ENCODE peak calls at places on chromosomes 13 and 19, in eight cellular contexts. L, U, O, T, C, V, K and G are unnamed samples. For H3K4me1, the result is how much of the 10 kb centered on the place peaks cover.

GRCh38 chr19:31174948-31175347 is 174.3 kb downstream of the TSHZ3 start:
- DNase-seq in L (no peak), U (peak), O (no peak), T (no peak), C (no peak), V (no peak), K (no peak), G (no peak)

GRCh38 chr19:18135712-18136584 is 17.0 kb upstream of the PIK3R2 start:
- DNase-seq in L (peak), U (no peak), O (no peak), T (no peak), C (no peak), V (no peak), K (no peak), G (no peak)

GRCh38 chr13:113354831-113355610 is 8.9 kb downstream of the GRTP1 start:
- DNase-seq in L (no peak), U (no peak), O (no peak), T (no peak), C (no peak), V (no peak), K (no peak), G (no peak)

GRCh38 chr19:10113964-10114650 is 2.6 kb downstream of the P2RY11 start:
- DNase-seq in L (no peak), U (no peak), O (no peak), T (no peak), C (no peak), V (no peak), K (no peak), G (no peak)

GRCh38 chr13:99303863-99304521 is 3.2 kb downstream of the GPR183 start:
- DNase-seq in L (no peak), U (no peak), O (no peak), T (no peak), C (peak), V (no peak), K (no peak), G (no peak)

GRCh38 chr19:593505-593904 is 3.8 kb downstream of the HCN2 start:
- DNase-seq in L (no peak), U (no peak), O (no peak), T (no peak), C (no peak), V (no peak), K (no peak), G (no peak)

GRCh38 chr19:3506384-3507340 is 551 bp downstream of the FZR1 start:
- DNase-seq in L (no peak), U (peak), O (no peak), T (no peak), C (peak), V (peak), K (peak), G (peak)

GRCh38 chr13:27338816-27339215 is 68.2 kb downstream of the RASL11A start:
- DNase-seq in L (no peak), U (peak), O (no peak), T (no peak), C (no peak), V (no peak), K (no peak), G (no peak)

GRCh38 chr19:18386543-18387251 is 739 bp downstream of the GDF15 start:
- DNase-seq in L (no peak), U (no peak), O (no peak), T (peak), C (no peak), V (no peak), K (no peak), G (no peak)

GRCh38 chr13:106499905-106500304 is 35.6 kb downstream of the EFNB2 start:
- DNase-seq in L (no peak), U (no peak), O (no peak), T (no peak), C (no peak), V (no peak), K (no peak), G (no peak)

GRCh38 chr13:107251321-107251720 is 683.4 kb upstream of the ARGLU1 start:
- DNase-seq in L (no peak), U (no peak), O (no peak), T (no peak), C (no peak), V (no peak), K (no peak), G (no peak)

GRCh38 chr13:45674908-45675307 is 27.2 kb upstream of the CBY2 start:
- DNase-seq in L (no peak), U (peak), O (peak), T (no peak), C (no peak), V (no peak), K (peak), G (no peak)

GRCh38 chr13:114059428-114059827 is 73.0 kb downstream of the RASA3 start:
- DNase-seq in L (no peak), U (no peak), O (no peak), T (no peak), C (no peak), V (no peak), K (no peak), G (no peak)

GRCh38 chr13:112709825-112710783 is 20.3 kb downstream of the ATP11A start:
- DNase-seq in L (peak), U (no peak), O (no peak), T (no peak), C (peak), V (no peak), K (no peak), G (no peak)

GRCh38 chr13:110244096-110244830 is 62.7 kb downstream of the COL4A1 start:
- DNase-seq in L (no peak), U (no peak), O (no peak), T (no peak), C (no peak), V (no peak), K (no peak), G (no peak)

GRCh38 chr13:110244926-110245325 is 62.0 kb downstream of the COL4A1 start:
- DNase-seq in L (no peak), U (no peak), O (no peak), T (no peak), C (no peak), V (no peak), K (no peak), G (no peak)

GRCh38 chr13:110242615-110243014 is 64.3 kb downstream of the COL4A1 start:
- DNase-seq in L (no peak), U (no peak), O (no peak), T (no peak), C (no peak), V (no peak), K (no peak), G (no peak)

GRCh38 chr13:110246530-110246929 is 60.4 kb downstream of the COL4A1 start:
- DNase-seq in L (no peak), U (no peak), O (no peak), T (no peak), C (no peak), V (no peak), K (no peak), G (no peak)

GRCh38 chr13:110245421-110245899 is 61.5 kb downstream of the COL4A1 start:
- DNase-seq in L (no peak), U (no peak), O (no peak), T (no peak), C (no peak), V (no peak), K (no peak), G (no peak)
- H3K27ac ChIP-seq in L (no peak), U (no peak), O (no peak), T (peak), C (peak), V (peak), K (no peak), G (peak)

DNA sequence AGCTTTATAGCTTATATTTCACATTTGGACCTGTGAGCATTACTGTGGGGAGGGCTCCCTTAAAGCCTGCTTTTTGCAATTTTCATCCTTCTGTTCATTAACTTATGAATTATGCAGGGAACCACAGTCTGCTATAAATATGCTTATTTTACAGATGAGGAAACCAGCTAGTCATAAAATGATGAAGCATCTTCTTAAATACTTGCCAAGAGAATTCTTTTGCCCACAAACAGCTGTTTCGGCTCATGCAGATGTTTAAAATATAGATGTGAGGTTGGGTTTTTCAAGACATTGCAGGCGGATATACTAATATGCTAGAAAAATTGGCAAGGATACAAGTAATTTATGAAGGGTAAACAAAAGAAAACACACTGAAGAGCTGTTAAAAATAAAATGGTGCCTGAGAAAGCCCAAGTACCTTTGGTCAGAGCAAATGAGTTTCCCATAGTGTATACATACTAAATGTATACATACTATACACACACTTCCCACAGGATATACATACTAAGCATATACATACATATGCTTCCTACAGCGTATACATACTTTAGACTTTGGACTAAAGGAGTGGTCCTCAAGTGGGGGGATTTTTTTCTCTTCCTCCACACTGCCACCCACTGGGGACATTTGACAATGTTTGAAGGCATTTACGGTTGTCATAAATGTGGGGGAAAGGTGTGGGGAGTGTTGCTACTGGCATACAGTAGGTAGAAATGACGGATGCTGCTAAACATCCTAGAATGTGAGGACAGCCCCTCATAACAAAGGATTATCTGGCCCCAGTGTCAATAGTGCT is 164.9 kb upstream of the CSNK1A1L start:
- DNase-seq in L (no peak), U (no peak), O (no peak), T (no peak), C (no peak), V (no peak), K (no peak), G (no peak)
- H3K4me1 ChIP-seq in L (under half), U (under half), O (under half), T (under half), C (under half), V (under half), K (under half), G (under half)

DNA sequence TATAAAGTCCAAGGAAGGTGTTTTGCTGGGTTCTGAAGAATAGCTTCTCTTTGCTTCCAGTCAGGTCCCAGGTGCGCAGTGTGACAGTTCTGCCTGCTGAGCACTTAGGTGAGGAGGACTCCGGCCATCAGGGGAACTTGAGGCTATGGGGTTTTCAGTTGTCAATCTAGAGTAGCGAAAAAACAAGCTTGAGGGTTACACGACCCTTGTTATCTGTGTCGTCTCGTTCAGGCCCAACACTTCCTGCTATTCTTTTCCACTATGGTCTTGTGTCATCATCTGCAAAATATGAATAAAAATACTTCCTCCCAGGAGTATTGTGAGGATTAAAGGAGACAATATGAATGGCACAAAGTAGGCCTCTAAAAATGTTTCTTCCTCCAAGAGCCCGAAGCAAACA is 40.3 kb upstream of the RCBTB2 start:
- DNase-seq in L (no peak), U (no peak), O (no peak), T (no peak), C (no peak), V (no peak), K (no peak), G (no peak)
- H3K27ac ChIP-seq in L (peak), U (no peak), O (no peak), T (peak), C (peak), V (peak), K (no peak), G (no peak)

DNA sequence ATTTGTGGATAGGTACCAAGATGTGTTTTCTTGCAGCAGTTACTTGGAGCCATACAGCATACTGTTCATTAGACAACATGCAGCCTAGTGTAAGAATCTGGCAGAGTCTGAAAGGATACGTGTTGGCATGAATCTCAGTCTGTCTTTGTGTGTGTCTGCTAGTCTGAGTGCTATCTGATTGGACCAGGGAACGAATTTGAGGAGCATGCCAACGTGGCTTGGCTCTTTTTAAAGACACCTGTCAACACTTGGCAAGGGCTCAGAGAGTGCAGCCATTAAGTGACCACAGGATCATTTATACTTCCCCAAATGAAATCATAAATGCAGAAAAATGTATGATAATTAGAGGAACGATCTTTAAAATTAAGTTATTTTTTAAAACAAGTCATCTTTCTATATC is 27.6 kb upstream of the ATXN8OS start:
- DNase-seq in L (no peak), U (no peak), O (no peak), T (no peak), C (no peak), V (peak), K (no peak), G (no peak)
- H3K4me1 ChIP-seq in L (under half), U (under half), O (under half), T (under half), C (under half), V (under half), K (under half), G (under half)

GRCh38 chr19:35991731-35992450 is 3.1 kb upstream of the SDHAF1 start:
- DNase-seq in L (no peak), U (no peak), O (no peak), T (no peak), C (no peak), V (no peak), K (peak), G (no peak)

GRCh38 chr19:35994868-35995654 is at the start of gene SDHAF1:
- DNase-seq in L (peak), U (peak), O (peak), T (peak), C (peak), V (peak), K (peak), G (peak)

GRCh38 chr19:35996777-35997176 is 1.8 kb downstream of the SDHAF1 start:
- DNase-seq in L (no peak), U (no peak), O (no peak), T (no peak), C (no peak), V (no peak), K (no peak), G (no peak)

GRCh38 chr19:35992902-35993765 is 1.9 kb upstream of the SDHAF1 start:
- DNase-seq in L (no peak), U (no peak), O (no peak), T (no peak), C (no peak), V (no peak), K (peak), G (no peak)

GRCh38 chr19:35995655-35995993 is 636 bp downstream of the SDHAF1 start:
- DNase-seq in L (peak), U (peak), O (no peak), T (no peak), C (peak), V (peak), K (peak), G (peak)
- H3K27ac ChIP-seq in L (peak), U (no peak), O (no peak), T (peak), C (peak), V (peak), K (peak), G (peak)